ENCODE peak calls at places on chromosomes 4 and X, in five cellular contexts. M is SK-N-SH, P is H1, A is K562, V is HCT116. U is an unnamed sample.

GRCh38 chrX:83630662-83631061 is 122.6 kb downstream of the POU3F4 start:
- DNase-seq in M (no peak), P (no peak), A (no peak), V (no peak), U (no peak)

GRCh38 chrX:109347618-109348017 is 134.3 kb downstream of the GUCY2F start:
- DNase-seq in M (no peak), P (no peak), A (no peak), V (peak), U (no peak)

GRCh38 chr4:107718351-107718965 is 1.6 kb downstream of the PAPSS1 start:
- DNase-seq in M (no peak), P (no peak), A (no peak), V (no peak), U (no peak)

GRCh38 chrX:143378851-143379250 is 138.4 kb downstream of the SPANXN3 start:
- DNase-seq in M (no peak), P (no peak), A (no peak), V (no peak), U (no peak)

GRCh38 chr4:182883351-182883750 is 33.8 kb downstream of the DCTD start:
- DNase-seq in M (no peak), P (no peak), A (no peak), V (no peak), U (no peak)

GRCh38 chr4:100190643-100191600 is 654 bp upstream of the DDIT4L start:
- DNase-seq in M (no peak), P (no peak), A (no peak), V (no peak), U (no peak)

GRCh38 chrX:38206542-38206941 is 14.1 kb downstream of the SRPX start:
- DNase-seq in M (no peak), P (no peak), A (no peak), V (no peak), U (no peak)

GRCh38 chr4:1232661-1233621 is 16.0 kb downstream of the CTBP1 start:
- DNase-seq in M (peak), P (no peak), A (no peak), V (no peak), U (no peak)

DNA sequence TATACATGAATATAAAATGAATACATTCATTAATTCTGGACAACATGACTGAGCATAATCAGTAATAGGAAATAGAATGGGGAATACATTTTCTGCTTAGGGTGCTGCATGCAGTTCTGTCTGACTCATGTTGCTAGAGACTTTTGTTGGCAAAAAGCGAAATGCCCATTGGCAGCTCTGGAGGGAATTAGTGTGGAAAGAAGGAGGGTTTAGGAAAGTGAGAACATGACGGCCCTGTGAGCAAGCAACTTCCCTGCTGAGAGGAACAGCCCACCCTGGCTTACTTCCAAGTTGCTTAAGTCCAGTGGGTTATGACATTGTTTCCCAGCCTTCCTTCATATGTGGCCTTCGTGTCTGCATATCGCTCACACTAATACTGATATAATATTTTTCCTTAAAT is 13.8 kb downstream of the MAD2L1 start:
- DNase-seq in M (no peak), P (no peak), A (no peak), V (no peak), U (no peak)
- TF ChIP-seq YY1 in M (no peak), P (no peak), A (no peak), V (no peak), U (no peak)

GRCh38 chr4:72767903-72768817 is 199.1 kb upstream of the ADAMTS3 start:
- DNase-seq in M (peak), P (no peak), A (no peak), V (no peak), U (no peak)
- TF ChIP-seq YY1 in M (no peak), P (no peak), A (no peak), V (no peak), U (no peak)

DNA sequence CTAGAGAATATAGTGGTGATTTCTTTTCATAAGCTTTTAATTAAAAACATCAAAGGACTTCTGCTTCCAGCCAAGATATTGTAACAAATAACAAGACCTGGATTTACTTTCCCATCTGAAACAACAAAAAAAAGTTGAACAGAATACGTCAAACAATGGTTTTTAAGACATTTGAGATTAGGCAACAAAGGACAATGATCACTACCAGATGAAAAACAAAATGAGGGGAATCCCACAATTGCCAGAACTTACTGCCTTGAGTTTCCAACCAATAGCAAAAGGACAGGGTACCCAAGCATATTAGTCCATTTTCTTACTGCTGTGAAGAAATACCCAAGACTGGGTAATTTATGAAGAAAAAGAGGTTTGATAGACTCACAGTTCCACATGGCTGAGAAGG is 341.4 kb upstream of the INTU start:
- DNase-seq in M (no peak), P (no peak), A (no peak), V (no peak), U (no peak)
- TF ChIP-seq YY1 in M (no peak), P (no peak), A (no peak), V (no peak), U (no peak)

DNA sequence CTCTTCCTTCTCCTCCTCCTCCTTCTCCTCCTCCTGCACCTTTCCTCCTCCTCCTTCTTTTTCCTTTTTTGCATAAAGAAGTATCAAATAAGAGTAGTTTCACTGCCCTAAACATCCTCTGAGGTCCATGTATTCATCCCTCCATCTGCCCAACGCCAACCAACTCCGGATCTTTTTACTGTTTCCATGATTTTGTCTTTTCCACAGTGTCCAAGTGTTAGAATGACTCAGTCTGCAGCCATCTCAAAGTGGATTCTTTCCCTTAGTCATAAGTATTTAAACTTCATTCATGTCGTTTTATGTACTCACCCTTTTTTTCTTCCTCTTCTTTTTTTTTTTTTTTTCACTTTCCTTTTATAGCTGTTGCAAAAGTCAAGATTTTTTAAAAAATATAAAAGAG is 12.9 kb downstream of the CSF2RA start:
- DNase-seq in M (no peak), P (no peak), A (no peak), V (no peak), U (no peak)
- TF ChIP-seq YY1 in M (no peak), P (no peak), A (no peak), V (no peak), U (no peak)

GRCh38 chr4:83931659-83932058 is 395.8 kb downstream of the GPAT3 start:
- DNase-seq in M (no peak), P (no peak), A (no peak), V (no peak), U (no peak)
- TF ChIP-seq YY1 in M (no peak), P (no peak), A (no peak), V (no peak), U (no peak)

GRCh38 chr4:54400802-54401201 is 171.7 kb downstream of the PDGFRA start:
- DNase-seq in M (no peak), P (no peak), A (no peak), V (no peak), U (no peak)

GRCh38 chr4:54400188-54400587 is 171.1 kb downstream of the PDGFRA start:
- DNase-seq in M (no peak), P (no peak), A (no peak), V (no peak), U (no peak)

GRCh38 chr4:54403700-54404453 is 174.8 kb downstream of the PDGFRA start:
- DNase-seq in M (no peak), P (no peak), A (peak), V (no peak), U (no peak)

GRCh38 chr4:54402880-54403503 is 173.9 kb downstream of the PDGFRA start:
- DNase-seq in M (no peak), P (no peak), A (no peak), V (no peak), U (no peak)
- TF ChIP-seq YY1 in M (no peak), P (peak), A (no peak), V (no peak), U (no peak)